ENCODE peak calls at places on chromosomes 4 and X, in four cellular contexts. Z is HEK293T, D is K562, Y is HepG2. V is an unnamed sample.

GRCh38 chr4:37737456-37737855 is 51.3 kb upstream of the RELL1 start:
- DNase-seq in Z (no peak), D (no peak), Y (no peak), V (no peak)

GRCh38 chr4:64781737-64782326 is 372.6 kb upstream of the TECRL start:
- DNase-seq in Z (peak), D (peak), Y (peak), V (no peak)

GRCh38 chr4:120066182-120066524 is 495 bp downstream of the MAD2L1 start:
- DNase-seq in Z (peak), D (no peak), Y (peak), V (no peak)

GRCh38 chr4:164596318-164596878 is 157.5 kb upstream of the SMIM31 start:
- DNase-seq in Z (no peak), D (no peak), Y (no peak), V (no peak)

GRCh38 chr4:26298198-26298950 is 22.4 kb upstream of the RBPJ start:
- DNase-seq in Z (no peak), D (no peak), Y (no peak), V (no peak)

GRCh38 chr4:111398906-111399330 is 746.3 kb upstream of the FAM241A start:
- DNase-seq in Z (no peak), D (no peak), Y (no peak), V (no peak)

GRCh38 chr4:147054241-147054902 is 108.7 kb upstream of the TTC29 start:
- DNase-seq in Z (no peak), D (no peak), Y (no peak), V (no peak)

GRCh38 chr4:118282692-118283091 is 70.1 kb downstream of the PRSS12 start:
- DNase-seq in Z (no peak), D (peak), Y (peak), V (no peak)

DNA sequence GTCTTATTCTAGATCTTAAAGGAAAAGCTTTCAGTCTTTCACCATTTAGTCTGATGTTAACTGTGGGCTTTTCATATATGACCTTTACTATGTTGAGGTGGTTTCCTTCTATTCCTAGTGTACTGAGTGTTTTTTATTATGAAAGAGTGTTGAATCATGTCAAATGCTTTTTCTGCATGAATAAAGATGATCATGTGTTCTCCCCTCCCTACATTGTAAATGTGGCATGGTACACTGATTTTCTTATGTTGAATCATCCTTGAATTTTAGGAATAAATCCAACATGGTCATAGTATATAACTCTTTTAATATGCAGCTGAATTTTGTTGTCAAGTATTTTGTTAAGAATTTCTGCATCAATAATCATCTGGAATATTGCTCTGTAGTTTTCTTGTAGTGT is 4.3 kb downstream of the CLGN start:
- DNase-seq in Z (no peak), D (no peak), Y (no peak), V (no peak)
- TF ChIP-seq ELF4 in Z (no peak), D (no peak), Y (no peak), V (no peak)

GRCh38 chr4:8319731-8320385 is 50.3 kb downstream of the HTRA3 start:
- DNase-seq in Z (no peak), D (no peak), Y (no peak), V (no peak)
- TF ChIP-seq ELF4 in Z (no peak), D (no peak), Y (no peak), V (no peak)

DNA sequence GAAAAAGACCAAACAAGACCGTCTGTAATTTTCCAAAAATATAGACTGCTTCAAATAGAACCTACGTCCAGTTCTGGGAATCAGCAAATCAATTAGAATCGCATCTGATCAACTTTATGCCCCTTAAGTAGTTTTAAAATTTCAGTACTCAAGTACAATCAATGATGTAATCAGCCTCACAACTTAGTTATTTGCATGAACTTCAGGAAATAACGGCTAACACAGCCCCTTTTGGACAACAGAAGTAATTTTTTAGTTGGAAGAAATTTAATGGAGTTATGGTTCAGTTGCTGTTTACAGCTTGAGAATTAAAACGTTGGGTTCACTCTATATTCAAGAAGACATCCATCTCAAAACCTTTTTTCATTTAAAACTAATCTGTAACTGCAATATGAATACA is 1.1 kb downstream of the TAPT1 start:
- DNase-seq in Z (no peak), D (no peak), Y (no peak), V (no peak)
- TF ChIP-seq ELF4 in Z (no peak), D (no peak), Y (no peak), V (no peak)

DNA sequence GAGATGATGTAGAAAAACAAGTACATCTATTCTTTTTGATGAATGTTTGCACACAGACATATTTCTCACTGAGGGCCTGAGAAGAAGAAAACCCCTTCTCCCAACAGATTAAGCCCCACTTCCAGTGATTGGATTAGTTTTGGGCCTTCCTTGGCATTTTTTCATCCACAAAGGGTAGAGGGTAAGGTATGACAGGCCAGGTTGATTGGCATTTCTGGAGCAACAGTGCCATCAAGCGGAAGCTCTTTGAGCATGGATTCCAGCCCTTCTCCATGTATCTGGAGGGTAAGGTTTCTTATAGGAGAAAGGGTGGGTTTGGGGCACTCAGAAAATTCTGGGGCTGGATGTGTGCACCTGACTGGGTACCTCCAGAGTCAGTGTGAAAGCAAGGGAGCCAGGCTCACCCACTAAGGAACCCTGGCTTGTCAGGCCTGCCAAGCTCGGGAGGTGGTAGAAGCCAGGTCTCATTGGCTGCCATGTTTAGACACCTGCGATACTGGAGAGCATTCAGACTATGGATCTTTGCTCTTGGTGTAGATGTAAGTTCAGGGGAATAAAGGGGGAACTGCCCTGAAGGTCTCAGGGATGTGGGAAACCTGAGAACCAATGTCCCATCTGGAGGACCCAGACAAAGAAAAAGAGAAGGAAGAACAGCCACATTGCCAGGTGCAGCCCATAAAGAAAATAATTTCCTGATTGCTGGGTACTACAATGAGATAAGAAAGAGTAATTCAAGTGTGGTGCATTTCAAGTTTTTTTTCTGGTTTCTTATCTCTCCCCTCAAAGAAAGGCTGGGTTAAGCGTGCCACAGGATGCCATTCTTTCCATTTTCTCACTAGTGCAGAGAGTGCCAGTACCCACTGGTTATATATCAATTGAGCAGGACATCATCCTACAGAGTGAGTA is 222.3 kb upstream of the AGTR2 start:
- DNase-seq in Z (peak), D (peak), Y (peak), V (no peak)
- TF ChIP-seq ELF4 in Z (no peak), D (no peak), Y (no peak), V (no peak)

DNA sequence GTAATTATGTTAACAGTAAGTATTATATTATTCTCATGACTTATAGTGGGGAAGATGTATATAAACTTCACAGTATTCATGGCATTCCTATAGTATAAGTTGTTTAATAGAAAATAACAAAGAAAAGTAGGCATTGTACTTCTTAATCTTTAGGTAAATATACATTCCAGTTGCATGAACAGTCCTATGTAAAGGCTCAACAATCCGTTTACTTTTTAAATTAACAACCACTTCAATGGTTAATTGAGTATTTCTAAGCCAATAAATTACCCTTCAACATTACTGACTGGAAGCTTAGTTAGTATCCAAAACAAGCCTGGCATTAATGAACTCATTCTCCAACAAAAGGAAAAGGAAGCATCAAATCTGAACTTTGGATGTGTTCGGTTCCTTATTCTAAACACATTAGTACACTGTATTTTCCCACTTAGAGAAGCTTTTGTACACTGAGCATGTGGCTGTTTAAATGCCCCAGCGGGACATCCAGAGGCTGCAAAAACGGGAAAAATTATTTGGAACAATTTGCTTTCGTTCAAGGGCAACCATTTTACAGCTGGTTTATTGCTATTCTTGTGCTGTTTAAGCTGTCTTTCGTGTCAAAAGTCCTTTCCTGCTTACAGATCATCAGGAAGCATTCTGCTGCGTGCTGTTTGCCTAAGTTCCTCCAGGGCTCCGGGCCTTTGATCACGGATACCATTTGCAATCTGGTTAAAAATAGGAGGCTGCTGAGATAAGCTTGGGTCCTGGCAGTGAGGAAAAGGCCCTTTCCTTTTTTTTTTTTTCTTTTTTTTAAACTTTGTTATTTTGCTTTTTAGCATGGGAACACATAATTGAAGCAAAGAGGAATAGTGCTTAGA is 460.3 kb downstream of the SPRY1 start:
- DNase-seq in Z (peak), D (no peak), Y (peak), V (peak)
- TF ChIP-seq ELF4 in Z (no peak), D (no peak), Y (no peak), V (no peak)

GRCh38 chr4:138891610-138892009 is 124.0 kb upstream of the NOCT start:
- DNase-seq in Z (no peak), D (no peak), Y (no peak), V (no peak)

GRCh38 chr4:138893991-138894390 is 121.6 kb upstream of the NOCT start:
- DNase-seq in Z (no peak), D (no peak), Y (no peak), V (no peak)

GRCh38 chr4:138892483-138893386 is 122.8 kb upstream of the NOCT start:
- DNase-seq in Z (no peak), D (no peak), Y (no peak), V (no peak)

GRCh38 chr4:138889216-138889615 is 126.4 kb upstream of the NOCT start:
- DNase-seq in Z (no peak), D (no peak), Y (no peak), V (no peak)

GRCh38 chr4:138890921-138891570 is 124.5 kb upstream of the NOCT start:
- DNase-seq in Z (no peak), D (no peak), Y (no peak), V (no peak)
- TF ChIP-seq ELF4 in Z (no peak), D (no peak), Y (no peak), V (no peak)

GRCh38 chr4:107094976-107095375 is 58.9 kb upstream of the DKK2 start:
- DNase-seq in Z (no peak), D (no peak), Y (no peak), V (no peak)

GRCh38 chr4:107098403-107098802 is 62.3 kb upstream of the DKK2 start:
- DNase-seq in Z (no peak), D (no peak), Y (no peak), V (peak)

DNA sequence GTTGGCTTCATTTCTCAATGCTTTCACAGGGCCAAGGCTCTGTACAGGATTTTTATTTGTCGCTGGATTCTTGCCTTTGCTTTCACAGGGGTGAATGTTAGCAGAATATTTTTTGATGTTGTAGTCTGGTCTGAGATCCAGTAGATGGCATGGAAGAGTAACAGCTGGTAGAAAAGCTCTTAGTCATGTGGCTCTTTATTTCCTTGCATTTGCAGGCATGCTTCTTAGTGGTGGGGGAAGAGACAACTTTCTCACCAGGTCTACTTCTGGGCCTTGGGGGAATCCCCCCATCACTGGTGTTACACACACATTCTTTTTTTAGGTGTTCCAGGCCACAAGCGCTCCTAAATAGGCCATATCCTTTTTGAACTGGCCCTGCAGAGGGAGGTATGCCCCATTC is 58.2 kb upstream of the DKK2 start:
- DNase-seq in Z (peak), D (no peak), Y (peak), V (no peak)
- TF ChIP-seq ELF4 in Z (no peak), D (no peak), Y (no peak), V (no peak)

GRCh38 chr4:33924801-33925200 is 2319.5 kb downstream of the ARAP2 start:
- DNase-seq in Z (no peak), D (no peak), Y (no peak), V (no peak)
- TF ChIP-seq ELF4 in Z (no peak), D (no peak), Y (no peak), V (no peak)

GRCh38 chr4:145808848-145809512 is 129.0 kb downstream of the C4orf51 start:
- DNase-seq in Z (no peak), D (no peak), Y (no peak), V (no peak)

GRCh38 chr4:145805490-145805889 is 125.5 kb downstream of the C4orf51 start:
- DNase-seq in Z (no peak), D (no peak), Y (peak), V (peak)

GRCh38 chr4:145808021-145808650 is 128.2 kb downstream of the C4orf51 start:
- DNase-seq in Z (peak), D (peak), Y (peak), V (no peak)

GRCh38 chr4:145799225-145799624 is 119.3 kb downstream of the C4orf51 start:
- DNase-seq in Z (no peak), D (no peak), Y (no peak), V (no peak)

DNA sequence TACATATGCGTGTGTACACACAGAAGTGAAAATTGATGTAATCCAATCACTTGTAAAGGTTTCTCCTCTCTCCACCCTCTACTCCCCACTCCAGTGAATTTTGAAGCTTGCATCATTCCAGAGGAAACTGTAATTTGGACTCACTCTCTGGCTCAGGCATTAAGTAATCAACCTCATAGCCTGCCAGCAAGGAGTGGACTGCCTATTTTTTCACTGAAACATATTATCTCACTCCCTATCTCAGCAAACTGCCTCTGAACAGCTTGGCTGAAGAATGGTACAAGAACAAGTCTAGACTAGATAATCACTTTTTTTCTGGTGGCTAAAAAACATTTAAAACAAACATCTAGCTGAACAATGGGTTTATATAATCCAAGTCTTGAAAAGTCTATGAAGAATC is 124.2 kb downstream of the C4orf51 start:
- DNase-seq in Z (no peak), D (no peak), Y (peak), V (no peak)
- TF ChIP-seq ELF4 in Z (no peak), D (no peak), Y (no peak), V (no peak)

DNA sequence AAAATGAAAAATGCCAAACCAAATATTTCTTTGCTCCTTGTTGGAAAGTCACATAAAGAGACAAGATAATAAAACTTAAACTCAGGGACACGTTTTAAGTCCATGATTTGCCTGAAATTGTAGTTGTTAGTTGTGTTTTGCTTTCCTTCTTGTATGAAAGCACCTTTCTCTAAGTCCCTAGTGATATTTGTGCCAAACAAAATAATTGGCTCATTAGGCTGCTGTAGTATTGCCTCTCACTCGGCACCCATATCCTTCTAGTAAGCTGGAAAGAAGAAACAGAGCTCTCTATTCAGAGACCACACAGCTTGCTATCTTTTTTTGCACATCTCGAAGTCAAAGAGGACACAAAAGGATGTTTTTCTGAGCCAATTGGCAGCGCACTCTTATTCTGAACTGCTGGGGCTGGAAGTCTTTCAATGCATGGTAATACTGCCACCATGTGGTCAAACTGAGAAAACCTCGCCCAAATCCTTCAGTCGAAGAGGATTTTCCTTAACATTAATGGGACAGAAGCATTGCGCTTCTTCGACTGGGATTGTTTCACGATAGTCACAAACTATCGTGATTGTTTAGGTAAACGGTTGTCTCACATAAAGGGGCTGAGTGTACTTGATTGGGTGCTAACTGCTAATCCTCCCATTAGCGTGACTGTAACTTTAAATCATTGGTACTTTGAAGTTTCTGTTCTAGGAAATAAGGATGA is 571.9 kb upstream of the LCORL start:
- DNase-seq in Z (peak), D (peak), Y (peak), V (peak)
- TF ChIP-seq ELF4 in Z (no peak), D (no peak), Y (no peak), V (no peak)

V was measured in WTC11.